ENCODE peak calls at places on chromosomes 11 and 22, in four cellular contexts. J, U, S and P are unnamed samples.

GRCh38 chr11:69317401-69318092 is 23.6 kb downstream of the MYEOV start:
- DNase-seq in J (no peak), S (no peak), U (no peak), P (no peak)

GRCh38 chr22:20084547-20085413 is 4.7 kb downstream of the DGCR8 start:
- DNase-seq in U (no peak), J (no peak), S (no peak), P (no peak)

GRCh38 chr11:46198873-46199250 is 77.6 kb upstream of the PHF21A start:
- DNase-seq in S (no peak), U (no peak), J (no peak), P (no peak)

GRCh38 chr22:44181912-44182590 is 1.3 kb downstream of the PARVG start:
- DNase-seq in J (no peak), U (no peak), S (peak; percentile 39), P (no peak)

GRCh38 chr22:47161631-47162030 is 399.2 kb downstream of the TBC1D22A start:
- DNase-seq in S (no peak), J (peak; percentile 38), U (no peak), P (no peak)

GRCh38 chr11:12754582-12755250 is 80.5 kb downstream of the TEAD1 start:
- DNase-seq in S (no peak), J (no peak), U (no peak), P (no peak)

GRCh38 chr11:85822814-85823213 is 11.9 kb upstream of the SYTL2 start:
- DNase-seq in U (no peak), J (no peak), S (no peak), P (no peak)

GRCh38 chr11:13184295-13184794 is 93.2 kb upstream of the BMAL1 start:
- DNase-seq in J (no peak), U (no peak), S (no peak), P (no peak)

GRCh38 chr11:22703561-22703960 is 37.1 kb downstream of the GAS2 start:
- DNase-seq in S (no peak), U (no peak), J (no peak), P (no peak)

GRCh38 chr11:93143186-93143585 is 54.6 kb downstream of the SLC36A4 start:
- DNase-seq in S (no peak), U (no peak), J (no peak), P (no peak)

GRCh38 chr11:86157797-86158378 is 86.7 kb upstream of the EED start:
- DNase-seq in J (no peak), S (no peak), U (no peak), P (no peak)

GRCh38 chr11:116217006-116217405 is 555.8 kb downstream of the BUD13 start:
- DNase-seq in J (no peak), U (peak; percentile 11), S (no peak), P (no peak)

GRCh38 chr11:102946237-102946636 is 9.3 kb downstream of the MMP13 start:
- DNase-seq in U (no peak), S (no peak), J (no peak), P (no peak)

GRCh38 chr11:41431784-41432183 is 27.7 kb downstream of the LRRC4C start:
- DNase-seq in U (no peak), S (no peak), J (no peak), P (no peak)

GRCh38 chr11:112050721-112051120 is 23.1 kb downstream of the PIH1D2 start:
- DNase-seq in U (no peak), J (no peak), S (peak; percentile 44), P (peak; percentile 40)

DNA sequence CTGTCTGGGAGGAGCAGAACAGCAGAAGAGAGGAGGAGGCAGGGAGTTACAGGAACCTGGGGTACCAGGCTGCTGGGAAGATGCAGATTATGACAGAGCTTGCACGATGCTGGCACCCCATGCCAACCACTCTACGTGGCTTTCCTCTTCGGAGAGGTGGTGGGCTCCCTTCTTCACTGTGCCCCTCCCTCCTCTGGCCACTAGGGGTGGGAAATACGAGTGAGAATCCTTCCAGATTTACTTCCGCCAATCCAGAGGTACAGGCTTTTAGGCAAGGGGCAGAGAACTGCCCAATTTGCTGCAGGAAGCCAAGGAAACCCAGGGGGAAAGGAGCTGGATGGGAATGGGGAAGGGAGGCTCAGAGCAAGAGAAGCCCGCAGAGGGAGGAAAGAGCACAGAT is 12.3 kb downstream of the HYOU1 start:
- DNase-seq in J (no peak), U (no peak), S (no peak), P (no peak)
- TF ChIP-seq CTCF in J (no peak), U (no peak), S (peak; percentile 15), P (no peak)

GRCh38 chr22:38191115-38191514 is 9.5 kb upstream of the PLA2G6 start:
- DNase-seq in J (no peak), S (no peak), U (no peak), P (no peak)

GRCh38 chr22:38193580-38193979 is 8.2 kb upstream of the MAFF start:
- DNase-seq in J (no peak), S (no peak), U (no peak), P (no peak)

GRCh38 chr22:38190581-38190980 is 9.0 kb upstream of the PLA2G6 start:
- DNase-seq in S (no peak), J (no peak), U (no peak), P (no peak)

GRCh38 chr22:38191746-38192474 is 9.9 kb upstream of the MAFF start:
- DNase-seq in J (no peak), S (no peak), U (no peak), P (no peak)

DNA sequence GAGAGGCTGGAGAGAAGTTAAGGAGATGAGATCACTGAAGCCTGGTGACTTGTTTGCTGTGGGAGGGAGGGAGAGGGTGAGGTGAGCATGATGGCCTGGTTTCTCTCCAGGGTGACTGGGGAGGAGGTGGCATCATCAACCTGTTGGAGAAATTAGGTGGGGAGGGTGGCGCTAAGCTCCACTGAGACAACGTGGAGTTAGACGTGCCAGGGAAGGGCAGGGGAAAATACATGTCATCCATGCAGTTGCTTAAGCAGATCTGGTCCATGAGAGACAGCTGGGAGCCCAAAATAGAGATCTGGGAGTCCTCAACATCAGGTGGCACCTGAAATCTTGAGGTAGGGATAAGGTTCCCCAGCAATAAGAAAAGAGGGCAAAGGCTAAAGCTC is 9.3 kb upstream of the MAFF start:
- DNase-seq in J (no peak), U (no peak), S (no peak), P (no peak)
- TF ChIP-seq CTCF in J (no peak), U (no peak), S (no peak), P (no peak)

DNA sequence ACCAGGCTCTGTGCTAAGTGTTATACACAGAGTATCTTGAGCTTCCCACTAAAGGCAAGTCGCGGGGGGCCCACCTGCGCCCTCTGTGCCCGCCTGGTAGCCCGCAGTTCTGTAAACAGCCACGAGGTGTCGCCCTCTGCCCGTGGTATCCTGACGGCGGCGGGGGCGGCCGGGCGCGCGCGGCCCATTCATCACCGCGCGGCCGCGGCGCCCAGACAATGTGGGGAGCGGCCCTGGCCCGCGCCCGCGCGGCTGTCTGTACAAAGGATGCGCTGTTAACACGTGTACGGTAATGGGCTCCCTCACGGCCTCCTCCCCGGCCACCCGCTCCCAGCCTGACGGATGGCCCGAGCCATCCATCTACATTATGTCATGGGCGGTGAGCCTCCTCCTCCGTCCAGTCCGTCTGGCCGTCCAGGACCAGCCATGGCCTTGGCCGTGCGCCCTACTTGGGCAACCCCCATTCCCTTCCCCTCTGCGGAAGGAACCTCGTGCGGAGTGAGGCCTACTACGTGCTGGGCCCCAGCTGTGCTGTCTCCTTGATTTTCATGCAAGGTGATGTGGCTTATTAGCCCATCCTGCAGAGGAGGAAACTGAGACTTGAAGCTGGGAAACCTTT is 99.4 kb downstream of the MIAT start:
- DNase-seq in S (peak; percentile 56), U (no peak), J (peak; percentile 79), P (peak; percentile 78)
- TF ChIP-seq CTCF in S (peak; percentile 59), U (peak; percentile 91), J (peak; percentile 95), P (peak; percentile 45)

GRCh38 chr11:78034623-78035022 is 11.5 kb upstream of the KCTD14 start:
- DNase-seq in U (no peak), S (no peak), J (no peak), P (no peak)
- TF ChIP-seq CTCF in U (no peak), S (peak; percentile 4), J (no peak), P (no peak)

GRCh38 chr11:96155627-96156378 is 187.2 kb downstream of the MAML2 start:
- DNase-seq in S (peak; percentile 77), U (peak; percentile 42), J (peak; percentile 79), P (peak; percentile 55)
- TF ChIP-seq CTCF in S (peak; percentile 32), U (no peak), J (peak; percentile 43), P (peak; percentile 7)

GRCh38 chr11:123241874-123242538 is 47.0 kb upstream of the CLMP start:
- DNase-seq in J (no peak), S (no peak), U (no peak), P (no peak)
- TF ChIP-seq CTCF in J (no peak), S (no peak), U (no peak), P (no peak)

GRCh38 chr11:57762235-57762866 is 749 bp downstream of the CTNND1 start:
- DNase-seq in J (no peak), S (no peak), U (peak; percentile 30), P (no peak)

GRCh38 chr11:57764972-57765371 is 3.4 kb downstream of the CTNND1 start:
- DNase-seq in J (no peak), U (no peak), S (no peak), P (no peak)

GRCh38 chr11:57764527-57764926 is 2.9 kb downstream of the CTNND1 start:
- DNase-seq in U (no peak), S (no peak), J (no peak), P (no peak)

GRCh38 chr11:57761301-57762234 is at the start of gene CTNND1:
- DNase-seq in J (peak; percentile 82), U (peak; percentile 94), S (peak; percentile 59), P (peak; percentile 87)

DNA sequence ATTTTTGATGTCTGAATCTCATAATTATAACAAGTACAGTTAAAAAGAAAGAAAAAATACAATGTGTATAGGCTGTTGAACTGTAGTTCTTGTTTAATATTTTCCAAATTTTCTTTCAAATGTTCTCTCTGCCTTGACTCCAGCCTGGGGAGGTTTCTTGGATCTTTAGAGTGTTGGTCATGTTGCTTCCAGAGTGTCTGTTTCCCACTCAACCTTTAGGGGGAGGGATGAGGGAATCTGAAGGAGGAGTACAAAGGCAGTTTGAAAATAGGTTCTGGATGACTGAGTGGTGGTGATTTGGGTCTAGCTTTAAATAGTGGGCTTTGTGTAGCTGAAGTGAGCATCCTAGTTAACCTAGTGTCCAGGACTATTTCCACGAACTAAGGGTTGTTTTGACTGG is 2.0 kb downstream of the CTNND1 start:
- DNase-seq in S (no peak), J (no peak), U (peak; percentile 15), P (no peak)
- TF ChIP-seq CTCF in S (no peak), J (peak; percentile 35), U (peak; percentile 41), P (no peak)

GRCh38 chr11:130037881-130038601 is 31.7 kb upstream of the APLP2 start:
- DNase-seq in J (no peak), S (no peak), U (no peak), P (no peak)
- TF ChIP-seq CTCF in J (no peak), S (no peak), U (no peak), P (no peak)

GRCh38 chr11:110606415-110606814 is 105.8 kb downstream of the ARHGAP20 start:
- DNase-seq in J (no peak), S (no peak), U (no peak), P (no peak)
- TF ChIP-seq CTCF in J (no peak), S (no peak), U (no peak), P (no peak)

GRCh38 chr11:113372317-113372716 is 15.3 kb upstream of the ANKK1 start:
- DNase-seq in U (no peak), S (no peak), J (no peak), P (no peak)
- TF ChIP-seq CTCF in U (no peak), S (peak; percentile 22), J (no peak), P (no peak)